ENCODE peak calls at places on chromosomes 3 and 15, in ten cellular contexts. B is stomach; M is spleen; S is ascending aorta; N is CD8-positive, alpha-beta T cell; A is A549; P is hepatocyte; T is heart left ventricle; G is heart right ventricle; U is upper lobe of right lung. R is an unnamed sample. For H3K4me1, the result is how much of the 10 kb centered on the place peaks cover.

GRCh38 chr3:194840661-194841514 is 155.2 kb downstream of the FAM43A start:
- DNase-seq in U (no peak), P (peak), N (no peak), M (peak), T (no peak), B (no peak), S (no peak), G (no peak), A (peak), R (no peak)

GRCh38 chr3:56787784-56788256 is 13.9 kb downstream of the ARHGEF3 start:
- DNase-seq in M (no peak), G (no peak), T (no peak), N (no peak), A (no peak), S (no peak), B (no peak), P (no peak), U (no peak), R (no peak)

GRCh38 chr3:114242947-114243346 is 5.6 kb upstream of the ZNF80 start:
- DNase-seq in B (no peak), A (no peak), N (no peak), U (no peak), T (no peak), G (no peak), M (no peak), S (no peak), P (no peak), R (no peak)

GRCh38 chr3:21859124-21859781 is 108.2 kb upstream of the ZNF385D start:
- DNase-seq in S (no peak), P (no peak), U (no peak), G (no peak), N (no peak), T (no peak), A (no peak), B (no peak), M (no peak), R (no peak)

GRCh38 chr3:131795382-131796085 is 239.3 kb downstream of the CPNE4 start:
- DNase-seq in G (no peak), B (no peak), M (no peak), N (no peak), S (no peak), T (no peak), A (no peak), P (peak), U (no peak), R (no peak)

GRCh38 chr15:59736181-59736580 is 47.1 kb upstream of the BNIP2 start:
- DNase-seq in T (no peak), S (no peak), P (no peak), B (no peak), N (no peak), A (peak), G (no peak), U (no peak), M (no peak), R (no peak)

GRCh38 chr15:89104172-89104564 is 15.9 kb downstream of the ABHD2 start:
- DNase-seq in A (no peak), M (no peak), N (no peak), G (no peak), B (no peak), P (no peak), U (no peak), S (peak), T (no peak), R (no peak)

GRCh38 chr15:67750371-67750770 is 74.9 kb upstream of the SKOR1 start:
- DNase-seq in M (no peak), S (no peak), A (no peak), U (no peak), B (no peak), N (no peak), G (no peak), P (no peak), T (no peak), R (no peak)

GRCh38 chr3:102024270-102024904 is 175.1 kb downstream of the NFKBIZ start:
- DNase-seq in U (no peak), N (no peak), P (no peak), A (no peak), G (no peak), S (no peak), B (no peak), T (no peak), M (no peak), R (no peak)

GRCh38 chr3:41608267-41608822 is 353.6 kb downstream of the ULK4 start:
- DNase-seq in S (no peak), B (no peak), U (no peak), N (no peak), T (no peak), P (no peak), M (no peak), A (no peak), G (no peak), R (no peak)

GRCh38 chr3:53426918-53427317 is 67.5 kb upstream of the CACNA1D start:
- DNase-seq in U (no peak), S (no peak), T (no peak), P (no peak), G (no peak), B (no peak), A (peak), M (no peak), N (no peak), R (no peak)

GRCh38 chr15:47720555-47720954 is 3.2 kb downstream of the SEMA6D start:
- DNase-seq in N (no peak), A (no peak), M (no peak), P (no peak), G (no peak), B (no peak), T (no peak), U (no peak), S (no peak), R (no peak)

GRCh38 chr15:47719730-47720129 is 2.4 kb downstream of the SEMA6D start:
- DNase-seq in N (no peak), M (no peak), U (no peak), T (no peak), P (no peak), A (no peak), G (no peak), S (no peak), B (no peak), R (no peak)

GRCh38 chr15:47715856-47716445 is 1.4 kb upstream of the SEMA6D start:
- DNase-seq in G (peak), S (peak), P (no peak), N (no peak), A (no peak), M (no peak), T (no peak), U (no peak), B (no peak), R (peak)

GRCh38 chr15:47717036-47717611 is at the start of gene SEMA6D:
- DNase-seq in B (peak), M (peak), G (peak), T (peak), S (peak), U (peak), P (peak), A (peak), N (no peak), R (peak)

DNA sequence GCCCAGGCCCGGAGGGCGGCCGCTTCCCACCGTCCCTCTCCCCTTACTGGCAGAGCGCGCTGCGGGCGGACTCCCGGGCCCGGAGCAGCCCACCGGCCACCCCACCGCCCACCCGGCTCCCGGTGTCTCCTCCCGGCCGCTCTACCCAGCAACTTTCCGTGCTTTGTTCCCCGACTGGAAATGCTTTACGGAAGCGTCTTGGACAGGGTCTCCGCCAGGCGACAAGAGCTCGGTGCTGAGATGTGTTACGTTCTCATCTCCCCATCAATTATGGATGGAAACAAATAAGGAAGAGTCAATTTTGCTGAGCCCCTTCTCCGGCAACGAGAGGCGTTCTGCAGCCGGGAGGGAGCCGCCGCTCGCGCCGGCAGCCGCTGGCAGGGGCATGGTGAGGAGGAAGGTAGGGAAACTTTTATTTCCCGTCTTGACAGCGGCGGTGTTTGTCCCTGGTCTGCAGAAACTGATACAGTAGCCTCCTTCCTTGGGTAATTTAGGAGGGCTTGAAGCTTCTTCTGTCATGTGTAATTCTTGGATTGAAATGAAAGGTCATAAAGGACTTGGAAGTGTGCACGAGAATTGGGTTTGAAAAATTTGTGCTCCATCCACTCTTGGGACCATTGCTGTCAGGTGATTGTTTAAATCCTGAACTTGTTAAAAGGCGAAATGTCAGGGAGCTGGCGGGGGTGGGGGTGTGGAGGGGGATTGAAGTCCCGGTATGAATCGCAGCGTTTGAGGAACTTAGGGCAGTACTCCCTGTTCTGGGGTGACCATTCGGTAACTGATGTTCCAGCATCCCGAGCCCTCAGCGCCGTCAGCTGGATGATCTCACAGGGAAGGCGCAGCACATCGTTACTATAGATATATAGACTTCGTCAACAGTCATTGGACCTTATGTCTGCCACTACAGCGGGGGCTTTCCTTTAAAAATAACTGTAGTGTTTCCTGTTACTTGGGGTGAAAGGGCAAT is 1.5 kb downstream of the SEMA6D start:
- DNase-seq in T (peak), B (no peak), S (peak), P (peak), M (no peak), G (peak), A (no peak), U (peak), N (no peak), R (peak)
- H3K4me3 ChIP-seq in T (peak), B (peak), S (peak), P (peak), M (peak), G (peak), A (peak), U (peak), N (no peak), R (peak)

DNA sequence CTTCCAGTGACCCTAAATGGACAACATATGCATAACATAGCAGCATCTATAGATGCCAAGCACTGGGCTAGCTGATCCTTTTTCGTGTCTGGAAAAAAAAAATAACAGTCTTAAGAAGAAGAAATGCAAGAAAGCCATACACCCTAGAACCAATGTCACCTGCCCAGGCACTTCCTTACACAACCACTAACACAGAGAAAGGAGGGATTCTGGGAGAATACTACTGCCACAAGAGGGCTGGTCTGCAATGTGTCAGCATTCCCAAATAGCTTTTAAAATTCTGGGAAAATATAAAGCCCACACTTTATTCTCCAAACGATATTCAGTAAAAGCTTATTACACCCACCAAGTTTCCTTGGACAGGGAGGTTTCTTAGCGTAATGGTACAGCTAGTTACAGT is 271.2 kb downstream of the TBL1XR1 start:
- DNase-seq in P (no peak), M (no peak), S (no peak), T (no peak), U (no peak), B (no peak), A (no peak), G (no peak), N (no peak), R (no peak)
- TF ChIP-seq CTCF in P (no peak), M (no peak), S (no peak), T (no peak), U (no peak), B (no peak), A (no peak), G (no peak), N (no peak), R (no peak)

GRCh38 chr3:37171144-37171543 is 3.2 kb downstream of the LRRFIP2 start:
- DNase-seq in S (peak), B (no peak), A (no peak), M (no peak), P (no peak), U (no peak), G (peak), T (peak), N (no peak), R (peak)

GRCh38 chr3:37170097-37170496 is 4.3 kb downstream of the LRRFIP2 start:
- DNase-seq in S (no peak), U (no peak), P (peak), M (no peak), A (no peak), T (no peak), B (no peak), G (no peak), N (no peak), R (peak)

GRCh38 chr3:37168896-37169295 is 5.5 kb downstream of the LRRFIP2 start:
- DNase-seq in B (no peak), P (no peak), U (no peak), N (no peak), A (no peak), M (no peak), S (no peak), G (no peak), T (no peak), R (no peak)

GRCh38 chr3:37173806-37174205 is 576 bp downstream of the LRRFIP2 start:
- DNase-seq in T (no peak), P (no peak), U (no peak), B (no peak), M (no peak), A (no peak), G (no peak), N (no peak), S (no peak), R (no peak)

GRCh38 chr3:37170513-37170912 is 3.9 kb downstream of the LRRFIP2 start:
- DNase-seq in M (no peak), B (no peak), U (no peak), A (no peak), S (no peak), T (no peak), P (no peak), N (no peak), G (no peak), R (no peak)
- H3K4me1 ChIP-seq in M (half or more), B (half or more), U (under half), A (under half), S (under half), T (under half), P (under half), N (under half), G (under half), R (under half)

GRCh38 chr3:137764001-137764433 is at the start of gene SOX14:
- DNase-seq in T (no peak), S (no peak), A (no peak), N (no peak), P (peak), G (no peak), B (peak), M (no peak), U (peak), R (peak)
- H3K4me3 ChIP-seq in T (peak), S (peak), A (peak), N (no peak), P (no peak), G (no peak), B (no peak), M (no peak), U (peak), R (peak)

DNA sequence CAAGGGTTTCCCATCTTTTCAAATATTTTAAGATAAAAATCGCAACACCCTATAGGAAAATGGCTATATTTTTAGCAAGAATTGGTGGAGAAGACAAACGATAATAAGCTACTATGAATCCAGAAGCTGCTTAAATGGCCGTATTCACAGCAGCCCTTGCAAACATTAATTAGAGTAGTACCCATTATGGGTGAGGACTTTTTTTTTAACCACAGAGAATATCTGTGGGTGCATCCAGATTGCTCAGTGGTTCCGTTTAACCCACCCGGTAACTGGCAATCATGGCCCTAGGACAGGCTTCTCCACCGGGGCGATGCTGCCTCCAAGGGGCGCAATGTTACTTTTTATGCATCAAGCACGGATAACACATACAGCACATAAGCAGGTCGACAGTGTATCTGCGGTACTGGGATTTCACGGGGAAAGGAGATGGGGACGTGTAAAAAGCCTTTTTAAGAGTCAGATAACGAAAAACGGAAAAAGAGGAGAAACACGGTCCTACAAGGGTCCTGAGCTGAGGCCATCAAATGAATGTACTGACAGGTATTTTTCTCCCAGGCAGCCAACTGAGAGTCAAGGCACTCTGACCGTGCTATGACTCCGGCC is 968 bp upstream of the TMEM266 start:
- DNase-seq in G (no peak), A (peak), N (no peak), B (no peak), U (no peak), M (no peak), P (peak), S (no peak), T (no peak), R (peak)
- TF ChIP-seq CTCF in G (no peak), A (peak), N (no peak), B (no peak), U (no peak), M (no peak), P (peak), S (no peak), T (no peak), R (no peak)

R was measured in colonic mucosa.